ENCODE peak calls at places on chromosome 19, in four cellular contexts. One of them, this sample, is unnamed. For H3K27me3, the result is how much of the 10 kb centered on the place peaks cover.

GRCh38 chr19:6735181-6735891 is 2.0 kb downstream of the GPR108 start:
- DNase-seq in adrenal gland: no peak
- DNase-seq in tibial artery: no peak
- DNase-seq in thoracic aorta: no peak
- DNase-seq in this sample: no peak

GRCh38 chr19:6723108-6723618 is 2.7 kb upstream of the C3 start:
- DNase-seq in adrenal gland: peak
- DNase-seq in tibial artery: no peak
- DNase-seq in thoracic aorta: no peak
- DNase-seq in this sample: no peak

GRCh38 chr19:51296331-51297093 is 14.9 kb upstream of the IGLON5 start:
- DNase-seq in adrenal gland: no peak
- DNase-seq in tibial artery: no peak
- DNase-seq in thoracic aorta: no peak
- DNase-seq in this sample: no peak

GRCh38 chr19:50933640-50934039 is 19.2 kb downstream of the KLK5 start:
- DNase-seq in adrenal gland: no peak
- DNase-seq in tibial artery: no peak
- DNase-seq in thoracic aorta: no peak
- DNase-seq in this sample: no peak

GRCh38 chr19:47272448-47273312 is 2.0 kb upstream of the INAFM1 start:
- DNase-seq in adrenal gland: peak
- DNase-seq in tibial artery: no peak
- DNase-seq in thoracic aorta: peak
- DNase-seq in this sample: no peak

GRCh38 chr19:57321746-57322145 is 1.5 kb downstream of the ZNF543 start:
- DNase-seq in adrenal gland: no peak
- DNase-seq in tibial artery: no peak
- DNase-seq in thoracic aorta: no peak
- DNase-seq in this sample: no peak

GRCh38 chr19:3336680-3337523 is 29.5 kb upstream of the NFIC start:
- DNase-seq in adrenal gland: peak
- DNase-seq in tibial artery: peak
- DNase-seq in thoracic aorta: peak
- DNase-seq in this sample: no peak

GRCh38 chr19:55519461-55520311 is 17.2 kb downstream of the SBK2 start:
- DNase-seq in adrenal gland: no peak
- DNase-seq in tibial artery: no peak
- DNase-seq in thoracic aorta: no peak
- DNase-seq in this sample: peak

GRCh38 chr19:55355213-55355821 is 798 bp upstream of the COX6B2 start:
- DNase-seq in adrenal gland: no peak
- DNase-seq in tibial artery: no peak
- DNase-seq in thoracic aorta: no peak
- DNase-seq in this sample: no peak

GRCh38 chr19:29576043-29576442 is 30.0 kb upstream of the POP4 start:
- DNase-seq in adrenal gland: no peak
- DNase-seq in tibial artery: no peak
- DNase-seq in thoracic aorta: no peak
- DNase-seq in this sample: no peak

GRCh38 chr19:33302175-33302973 is at the start of gene CEBPA:
- DNase-seq in adrenal gland: peak
- DNase-seq in tibial artery: peak
- DNase-seq in thoracic aorta: no peak
- DNase-seq in this sample: no peak

GRCh38 chr19:6734096-6734696 is 3.2 kb downstream of the GPR108 start:
- DNase-seq in adrenal gland: no peak
- DNase-seq in tibial artery: no peak
- DNase-seq in thoracic aorta: no peak
- DNase-seq in this sample: no peak

GRCh38 chr19:50568321-50569022 is at the start of gene LRRC4B:
- DNase-seq in adrenal gland: no peak
- DNase-seq in tibial artery: no peak
- DNase-seq in thoracic aorta: no peak
- DNase-seq in this sample: no peak

GRCh38 chr19:48511800-48512503 is at the start of gene LMTK3:
- DNase-seq in adrenal gland: no peak
- DNase-seq in tibial artery: no peak
- DNase-seq in thoracic aorta: no peak
- DNase-seq in this sample: no peak

GRCh38 chr19:15287496-15287895 is 44.8 kb downstream of the BRD4 start:
- DNase-seq in adrenal gland: no peak
- DNase-seq in tibial artery: no peak
- DNase-seq in thoracic aorta: no peak
- DNase-seq in this sample: no peak

GRCh38 chr19:57527136-57527881 is at the start of gene ZNF549:
- DNase-seq in adrenal gland: peak
- DNase-seq in tibial artery: peak
- DNase-seq in thoracic aorta: peak
- DNase-seq in this sample: peak

GRCh38 chr19:21610341-21610740 is 104.9 kb downstream of the ZNF429 start:
- DNase-seq in adrenal gland: no peak
- DNase-seq in tibial artery: no peak
- DNase-seq in thoracic aorta: no peak
- DNase-seq in this sample: no peak

GRCh38 chr19:57350877-57351805 is at the start of gene ZNF304:
- DNase-seq in adrenal gland: peak
- DNase-seq in tibial artery: peak
- DNase-seq in thoracic aorta: peak
- DNase-seq in this sample: peak

GRCh38 chr19:50322931-50323781 is 6.0 kb downstream of the KCNC3 start:
- DNase-seq in adrenal gland: no peak
- DNase-seq in tibial artery: no peak
- DNase-seq in thoracic aorta: no peak
- DNase-seq in this sample: no peak

GRCh38 chr19:12833418-12833746 is 997 bp downstream of the RTBDN start:
- DNase-seq in adrenal gland: no peak
- DNase-seq in tibial artery: no peak
- DNase-seq in thoracic aorta: no peak
- DNase-seq in this sample: no peak

GRCh38 chr19:29586401-29586800 is 19.7 kb upstream of the POP4 start:
- DNase-seq in adrenal gland: no peak
- DNase-seq in tibial artery: no peak
- DNase-seq in thoracic aorta: no peak
- DNase-seq in this sample: no peak

GRCh38 chr19:47230122-47230920 is 678 bp downstream of the BBC3 start:
- DNase-seq in adrenal gland: peak
- DNase-seq in tibial artery: peak
- DNase-seq in thoracic aorta: no peak
- DNase-seq in this sample: no peak

GRCh38 chr19:23971598-23971997 is 56.9 kb downstream of the ZNF726 start:
- DNase-seq in adrenal gland: no peak
- DNase-seq in tibial artery: no peak
- DNase-seq in thoracic aorta: no peak
- DNase-seq in this sample: no peak

GRCh38 chr19:8702350-8702749 is 3.8 kb upstream of the ACTL9 start:
- DNase-seq in adrenal gland: no peak
- DNase-seq in tibial artery: no peak
- DNase-seq in thoracic aorta: no peak
- DNase-seq in this sample: no peak

GRCh38 chr19:5929646-5930045 is 15.6 kb downstream of the CAPS start:
- DNase-seq in adrenal gland: no peak
- DNase-seq in tibial artery: no peak
- DNase-seq in thoracic aorta: no peak
- DNase-seq in this sample: no peak

GRCh38 chr19:22600690-22601648 is 33.2 kb upstream of the ZNF492 start:
- DNase-seq in adrenal gland: no peak
- DNase-seq in tibial artery: no peak
- DNase-seq in thoracic aorta: no peak
- DNase-seq in this sample: no peak

GRCh38 chr19:11767633-11768133 is 883 bp downstream of the ZNF441 start:
- DNase-seq in adrenal gland: peak
- DNase-seq in tibial artery: peak
- DNase-seq in thoracic aorta: no peak
- DNase-seq in this sample: no peak

GRCh38 chr19:51697169-51697776 is 4.1 kb downstream of the SPACA6 start:
- DNase-seq in adrenal gland: no peak
- DNase-seq in tibial artery: no peak
- DNase-seq in thoracic aorta: no peak
- DNase-seq in this sample: no peak

GRCh38 chr19:30093966-30094770 is 152.1 kb downstream of the URI1 start:
- DNase-seq in adrenal gland: no peak
- DNase-seq in tibial artery: no peak
- DNase-seq in thoracic aorta: no peak
- DNase-seq in this sample: no peak

GRCh38 chr19:19545707-19546106 is 7.6 kb downstream of the CILP2 start:
- DNase-seq in adrenal gland: no peak
- DNase-seq in tibial artery: no peak
- DNase-seq in thoracic aorta: no peak
- DNase-seq in this sample: no peak

GRCh38 chr19:29976151-29976943 is 34.3 kb downstream of the URI1 start:
- DNase-seq in adrenal gland: no peak
- DNase-seq in tibial artery: no peak
- DNase-seq in thoracic aorta: no peak
- DNase-seq in this sample: no peak

GRCh38 chr19:58350001-58350801 is 3.1 kb downstream of the A1BG start:
- DNase-seq in adrenal gland: no peak
- DNase-seq in tibial artery: no peak
- DNase-seq in thoracic aorta: no peak
- DNase-seq in this sample: no peak

GRCh38 chr19:47151627-47152026 is 21.0 kb downstream of the SAE1 start:
- DNase-seq in adrenal gland: no peak
- DNase-seq in tibial artery: no peak
- DNase-seq in thoracic aorta: no peak
- DNase-seq in this sample: no peak

GRCh38 chr19:30812099-30812684 is 440.0 kb downstream of the ZNF536 start:
- DNase-seq in adrenal gland: no peak
- DNase-seq in tibial artery: no peak
- DNase-seq in thoracic aorta: no peak
- DNase-seq in this sample: no peak

GRCh38 chr19:12666305-12667048 is at the start of the genes MAN2B1 and WDR83:
- DNase-seq in adrenal gland: peak
- DNase-seq in tibial artery: peak
- DNase-seq in thoracic aorta: no peak
- DNase-seq in this sample: no peak

GRCh38 chr19:55082023-55082851 is 6.6 kb downstream of the EPS8L1 start:
- DNase-seq in adrenal gland: peak
- DNase-seq in tibial artery: no peak
- DNase-seq in thoracic aorta: no peak
- DNase-seq in this sample: no peak

GRCh38 chr19:33502521-33502920 is 19.1 kb downstream of the PEPD start:
- DNase-seq in adrenal gland: no peak
- DNase-seq in tibial artery: peak
- DNase-seq in thoracic aorta: no peak
- DNase-seq in this sample: no peak

GRCh38 chr19:45152504-45153338 is 8.1 kb downstream of the NKPD1 start:
- DNase-seq in adrenal gland: peak
- DNase-seq in tibial artery: no peak
- DNase-seq in thoracic aorta: no peak
- DNase-seq in this sample: no peak

DNA sequence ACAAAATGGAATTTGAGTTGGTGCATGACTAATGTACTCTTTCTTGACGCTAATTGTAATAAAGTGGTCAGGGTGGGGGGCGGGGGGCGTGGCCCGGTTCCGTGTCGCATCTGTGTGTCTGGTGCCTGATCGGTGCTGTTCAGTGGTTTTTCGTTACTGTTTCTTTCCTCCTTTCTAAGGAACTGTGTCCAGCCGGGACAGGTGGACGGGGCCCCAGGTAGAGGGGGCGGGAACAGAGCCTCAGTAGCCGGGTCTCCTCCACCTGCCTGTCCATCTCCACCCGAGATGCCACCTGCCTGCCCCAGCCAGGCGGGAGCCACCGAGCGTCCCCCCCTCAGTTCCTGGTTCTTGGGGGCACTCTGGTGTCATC is 26.3 kb downstream of the ONECUT3 start:
- DNase-seq in adrenal gland: no peak
- DNase-seq in tibial artery: no peak
- DNase-seq in thoracic aorta: no peak
- DNase-seq in this sample: no peak
- H3K27me3 ChIP-seq in adrenal gland: half or more
- H3K27me3 ChIP-seq in tibial artery: under half
- H3K27me3 ChIP-seq in thoracic aorta: under half
- H3K27me3 ChIP-seq in this sample: under half

DNA sequence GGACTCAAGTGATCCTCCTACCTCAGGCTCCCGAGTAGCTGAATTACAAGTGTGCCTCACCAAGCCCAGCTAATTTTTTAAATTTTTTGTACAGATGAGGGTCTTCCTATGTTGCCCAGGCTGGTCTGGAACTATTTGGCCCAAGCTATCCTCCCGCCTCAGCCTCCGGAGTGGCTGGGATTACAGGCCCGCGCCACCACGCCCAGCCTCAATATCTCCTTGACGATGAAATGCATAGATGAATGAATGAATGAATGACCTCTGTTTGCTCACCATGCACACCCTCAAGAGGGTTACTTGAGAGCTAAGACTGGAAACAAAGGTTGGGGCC is 14.9 kb upstream of the AP1M2 start:
- DNase-seq in adrenal gland: no peak
- DNase-seq in tibial artery: no peak
- DNase-seq in thoracic aorta: no peak
- DNase-seq in this sample: no peak
- H3K4me3 ChIP-seq in adrenal gland: no peak
- H3K4me3 ChIP-seq in tibial artery: peak
- H3K4me3 ChIP-seq in thoracic aorta: peak
- H3K4me3 ChIP-seq in this sample: no peak

GRCh38 chr19:4543856-4544647 is 4.2 kb upstream of the LRG1 start:
- DNase-seq in adrenal gland: no peak
- DNase-seq in tibial artery: no peak
- DNase-seq in thoracic aorta: no peak
- DNase-seq in this sample: no peak

GRCh38 chr19:4548238-4548584 is 8.4 kb upstream of the LRG1 start:
- DNase-seq in adrenal gland: no peak
- DNase-seq in tibial artery: no peak
- DNase-seq in thoracic aorta: no peak
- DNase-seq in this sample: no peak

GRCh38 chr19:4550018-4550417 is 9.5 kb downstream of the SEMA6B start:
- DNase-seq in adrenal gland: no peak
- DNase-seq in tibial artery: no peak
- DNase-seq in thoracic aorta: no peak
- DNase-seq in this sample: no peak

GRCh38 chr19:4550479-4551050 is 8.9 kb downstream of the SEMA6B start:
- DNase-seq in adrenal gland: no peak
- DNase-seq in tibial artery: no peak
- DNase-seq in thoracic aorta: no peak
- DNase-seq in this sample: no peak

GRCh38 chr19:4547303-4548237 is 7.7 kb upstream of the LRG1 start:
- DNase-seq in adrenal gland: peak
- DNase-seq in tibial artery: no peak
- DNase-seq in thoracic aorta: no peak
- DNase-seq in this sample: no peak
- TF ChIP-seq CTCF in adrenal gland: no peak
- TF ChIP-seq CTCF in tibial artery: no peak
- TF ChIP-seq CTCF in thoracic aorta: no peak
- TF ChIP-seq CTCF in this sample: peak

GRCh38 chr19:38265213-38265861 is 964 bp downstream of the SPINT2 start:
- DNase-seq in adrenal gland: no peak
- DNase-seq in tibial artery: no peak
- DNase-seq in thoracic aorta: no peak
- DNase-seq in this sample: no peak
- H3K27me3 ChIP-seq in adrenal gland: under half
- H3K27me3 ChIP-seq in tibial artery: under half
- H3K27me3 ChIP-seq in thoracic aorta: under half
- H3K27me3 ChIP-seq in this sample: under half

GRCh38 chr19:41245779-41246297 is 18.3 kb upstream of the HNRNPUL1 start:
- DNase-seq in adrenal gland: no peak
- DNase-seq in tibial artery: no peak
- DNase-seq in thoracic aorta: no peak
- DNase-seq in this sample: no peak
- H3K4me3 ChIP-seq in adrenal gland: no peak
- H3K4me3 ChIP-seq in tibial artery: no peak
- H3K4me3 ChIP-seq in thoracic aorta: no peak
- H3K4me3 ChIP-seq in this sample: no peak

GRCh38 chr19:52785506-52785905 is 1.1 kb downstream of the ZNF600 start:
- DNase-seq in adrenal gland: no peak
- DNase-seq in tibial artery: no peak
- DNase-seq in thoracic aorta: no peak
- DNase-seq in this sample: no peak
- TF ChIP-seq CTCF in adrenal gland: no peak
- TF ChIP-seq CTCF in tibial artery: no peak
- TF ChIP-seq CTCF in thoracic aorta: no peak
- TF ChIP-seq CTCF in this sample: no peak